ENCODE peak calls at places on chromosomes 13 and 19, in nine cellular contexts. One of them, this sample, is unnamed.

GRCh38 chr19:11288349-11288748 is 7.6 kb upstream of the TSPAN16 start:
- DNase-seq in iPS DF 6.9: no peak
- DNase-seq in right cardiac atrium: peak; percentile 45
- DNase-seq in KG1: no peak
- DNase-seq in natural killer cell: no peak
- DNase-seq in GM23338: peak; percentile 44
- DNase-seq in NCI-H1417 treated with DMSO at 0.1 percent for 48 hours: no peak
- DNase-seq in osteoblast: peak; percentile 56
- DNase-seq in neuronal stem cell: no peak
- DNase-seq in this sample: peak; percentile 42

GRCh38 chr19:5035817-5036732 is 67.2 kb downstream of the KDM4B start:
- DNase-seq in iPS DF 6.9: no peak
- DNase-seq in right cardiac atrium: no peak
- DNase-seq in KG1: no peak
- DNase-seq in natural killer cell: no peak
- DNase-seq in GM23338: no peak
- DNase-seq in NCI-H1417 treated with DMSO at 0.1 percent for 48 hours: no peak
- DNase-seq in osteoblast: no peak
- DNase-seq in neuronal stem cell: no peak
- DNase-seq in this sample: no peak

GRCh38 chr19:45200614-45201013 is 22.0 kb downstream of the BLOC1S3 start:
- DNase-seq in iPS DF 6.9: no peak
- DNase-seq in right cardiac atrium: peak; percentile 66
- DNase-seq in KG1: no peak
- DNase-seq in natural killer cell: no peak
- DNase-seq in GM23338: peak; percentile 83
- DNase-seq in NCI-H1417 treated with DMSO at 0.1 percent for 48 hours: no peak
- DNase-seq in osteoblast: peak; percentile 44
- DNase-seq in neuronal stem cell: no peak
- DNase-seq in this sample: peak; percentile 80

GRCh38 chr13:52348983-52349780 is 56.8 kb downstream of the THSD1 start:
- DNase-seq in iPS DF 6.9: no peak
- DNase-seq in right cardiac atrium: no peak
- DNase-seq in KG1: no peak
- DNase-seq in natural killer cell: no peak
- DNase-seq in GM23338: no peak
- DNase-seq in NCI-H1417 treated with DMSO at 0.1 percent for 48 hours: no peak
- DNase-seq in osteoblast: peak; percentile 89
- DNase-seq in neuronal stem cell: no peak
- DNase-seq in this sample: no peak

GRCh38 chr13:33751151-33751550 is 66.8 kb upstream of the RFC3 start:
- DNase-seq in iPS DF 6.9: no peak
- DNase-seq in right cardiac atrium: no peak
- DNase-seq in KG1: no peak
- DNase-seq in natural killer cell: no peak
- DNase-seq in GM23338: no peak
- DNase-seq in NCI-H1417 treated with DMSO at 0.1 percent for 48 hours: no peak
- DNase-seq in osteoblast: peak; percentile 32
- DNase-seq in neuronal stem cell: no peak
- DNase-seq in this sample: no peak

GRCh38 chr19:2255982-2256685 is at the start of gene JSRP1:
- DNase-seq in iPS DF 6.9: no peak
- DNase-seq in right cardiac atrium: peak; percentile 29
- DNase-seq in KG1: no peak
- DNase-seq in natural killer cell: no peak
- DNase-seq in GM23338: peak; percentile 56
- DNase-seq in NCI-H1417 treated with DMSO at 0.1 percent for 48 hours: no peak
- DNase-seq in osteoblast: peak; percentile 69
- DNase-seq in neuronal stem cell: no peak
- DNase-seq in this sample: no peak

GRCh38 chr19:8020681-8021080 is 15.2 kb upstream of the ELAVL1 start:
- DNase-seq in iPS DF 6.9: no peak
- DNase-seq in right cardiac atrium: no peak
- DNase-seq in KG1: no peak
- DNase-seq in natural killer cell: no peak
- DNase-seq in GM23338: no peak
- DNase-seq in NCI-H1417 treated with DMSO at 0.1 percent for 48 hours: no peak
- DNase-seq in osteoblast: peak; percentile 3
- DNase-seq in neuronal stem cell: no peak
- DNase-seq in this sample: no peak

GRCh38 chr19:33444993-33445751 is 71.7 kb downstream of the CEBPG start:
- DNase-seq in iPS DF 6.9: no peak
- DNase-seq in right cardiac atrium: peak; percentile 17
- DNase-seq in KG1: no peak
- DNase-seq in natural killer cell: no peak
- DNase-seq in GM23338: no peak
- DNase-seq in NCI-H1417 treated with DMSO at 0.1 percent for 48 hours: no peak
- DNase-seq in osteoblast: peak; percentile 82
- DNase-seq in neuronal stem cell: no peak
- DNase-seq in this sample: no peak

GRCh38 chr13:95295026-95295425 is 6.2 kb downstream of the ABCC4 start:
- DNase-seq in iPS DF 6.9: no peak
- DNase-seq in right cardiac atrium: no peak
- DNase-seq in KG1: no peak
- DNase-seq in natural killer cell: no peak
- DNase-seq in GM23338: no peak
- DNase-seq in NCI-H1417 treated with DMSO at 0.1 percent for 48 hours: no peak
- DNase-seq in osteoblast: peak; percentile 82
- DNase-seq in neuronal stem cell: no peak
- DNase-seq in this sample: no peak

GRCh38 chr19:50794074-50794777 is 4.0 kb downstream of the ACP4 start:
- DNase-seq in iPS DF 6.9: no peak
- DNase-seq in right cardiac atrium: no peak
- DNase-seq in KG1: no peak
- DNase-seq in natural killer cell: no peak
- DNase-seq in GM23338: no peak
- DNase-seq in NCI-H1417 treated with DMSO at 0.1 percent for 48 hours: no peak
- DNase-seq in osteoblast: peak; percentile 86
- DNase-seq in neuronal stem cell: no peak
- DNase-seq in this sample: no peak

GRCh38 chr13:35704331-35704730 is 227.8 kb upstream of the MAB21L1 start:
- DNase-seq in iPS DF 6.9: no peak
- DNase-seq in right cardiac atrium: no peak
- DNase-seq in KG1: no peak
- DNase-seq in natural killer cell: no peak
- DNase-seq in GM23338: no peak
- DNase-seq in NCI-H1417 treated with DMSO at 0.1 percent for 48 hours: no peak
- DNase-seq in osteoblast: no peak
- DNase-seq in neuronal stem cell: no peak
- DNase-seq in this sample: no peak

GRCh38 chr13:27481766-27482165 is 31.4 kb upstream of the MTIF3 start:
- DNase-seq in iPS DF 6.9: peak; percentile 68
- DNase-seq in right cardiac atrium: peak; percentile 69
- DNase-seq in KG1: no peak
- DNase-seq in natural killer cell: no peak
- DNase-seq in GM23338: peak; percentile 90
- DNase-seq in NCI-H1417 treated with DMSO at 0.1 percent for 48 hours: no peak
- DNase-seq in osteoblast: no peak
- DNase-seq in neuronal stem cell: peak; percentile 56
- DNase-seq in this sample: peak; percentile 68

GRCh38 chr19:52200044-52200443 is 10.2 kb downstream of the PPP2R1A start:
- DNase-seq in iPS DF 6.9: no peak
- DNase-seq in right cardiac atrium: no peak
- DNase-seq in KG1: no peak
- DNase-seq in natural killer cell: no peak
- DNase-seq in GM23338: no peak
- DNase-seq in NCI-H1417 treated with DMSO at 0.1 percent for 48 hours: no peak
- DNase-seq in osteoblast: peak; percentile 92
- DNase-seq in neuronal stem cell: no peak
- DNase-seq in this sample: peak; percentile 77

GRCh38 chr19:54534156-54534555 is 31.5 kb downstream of the LAIR2 start:
- DNase-seq in iPS DF 6.9: no peak
- DNase-seq in right cardiac atrium: no peak
- DNase-seq in KG1: no peak
- DNase-seq in natural killer cell: no peak
- DNase-seq in GM23338: no peak
- DNase-seq in NCI-H1417 treated with DMSO at 0.1 percent for 48 hours: no peak
- DNase-seq in osteoblast: no peak
- DNase-seq in neuronal stem cell: no peak
- DNase-seq in this sample: no peak

GRCh38 chr19:18109731-18110671 is 12.4 kb downstream of the MAST3 start:
- DNase-seq in iPS DF 6.9: no peak
- DNase-seq in right cardiac atrium: peak; percentile 89
- DNase-seq in KG1: no peak
- DNase-seq in natural killer cell: peak; percentile 50
- DNase-seq in GM23338: peak; percentile 75
- DNase-seq in NCI-H1417 treated with DMSO at 0.1 percent for 48 hours: no peak
- DNase-seq in osteoblast: peak; percentile 94
- DNase-seq in neuronal stem cell: no peak
- DNase-seq in this sample: peak; percentile 62

GRCh38 chr13:51621597-51621996 is 37.3 kb downstream of the WDFY2 start:
- DNase-seq in iPS DF 6.9: no peak
- DNase-seq in right cardiac atrium: no peak
- DNase-seq in KG1: no peak
- DNase-seq in natural killer cell: no peak
- DNase-seq in GM23338: no peak
- DNase-seq in NCI-H1417 treated with DMSO at 0.1 percent for 48 hours: no peak
- DNase-seq in osteoblast: no peak
- DNase-seq in neuronal stem cell: no peak
- DNase-seq in this sample: no peak

GRCh38 chr19:54478677-54479266 is 5.7 kb upstream of the CDC42EP5 start:
- DNase-seq in iPS DF 6.9: peak; percentile 72
- DNase-seq in right cardiac atrium: no peak
- DNase-seq in KG1: peak; percentile 45
- DNase-seq in natural killer cell: no peak
- DNase-seq in GM23338: peak; percentile 93
- DNase-seq in NCI-H1417 treated with DMSO at 0.1 percent for 48 hours: no peak
- DNase-seq in osteoblast: peak; percentile 65
- DNase-seq in neuronal stem cell: peak; percentile 83
- DNase-seq in this sample: peak; percentile 80

GRCh38 chr13:29059837-29060236 is 239.7 kb downstream of the MTUS2 start:
- DNase-seq in iPS DF 6.9: no peak
- DNase-seq in right cardiac atrium: peak; percentile 9
- DNase-seq in KG1: no peak
- DNase-seq in natural killer cell: no peak
- DNase-seq in GM23338: no peak
- DNase-seq in NCI-H1417 treated with DMSO at 0.1 percent for 48 hours: no peak
- DNase-seq in osteoblast: no peak
- DNase-seq in neuronal stem cell: no peak
- DNase-seq in this sample: no peak

GRCh38 chr19:55640043-55640576 is 692 bp upstream of the ZNF580 start:
- DNase-seq in iPS DF 6.9: no peak
- DNase-seq in right cardiac atrium: peak; percentile 89
- DNase-seq in KG1: no peak
- DNase-seq in natural killer cell: peak; percentile 63
- DNase-seq in GM23338: peak; percentile 75
- DNase-seq in NCI-H1417 treated with DMSO at 0.1 percent for 48 hours: no peak
- DNase-seq in osteoblast: peak; percentile 96
- DNase-seq in neuronal stem cell: no peak
- DNase-seq in this sample: no peak

GRCh38 chr19:10797078-10797477 is 38.9 kb downstream of the TMED1 start:
- DNase-seq in iPS DF 6.9: no peak
- DNase-seq in right cardiac atrium: no peak
- DNase-seq in KG1: no peak
- DNase-seq in natural killer cell: peak; percentile 75
- DNase-seq in GM23338: no peak
- DNase-seq in NCI-H1417 treated with DMSO at 0.1 percent for 48 hours: no peak
- DNase-seq in osteoblast: no peak
- DNase-seq in neuronal stem cell: no peak
- DNase-seq in this sample: no peak